ENCODE peak calls at places on chromosomes 12 and 14, in ten cellular contexts. E is mucosa of descending colon, M is cardiac muscle cell, H is HL-60, X is A549, O is K562, B is lower lobe of right lung, Z is thoracic aorta, A is left lung, J is suprapubic skin. G is an unnamed sample.

GRCh38 chr12:27185234-27186045 is 58.6 kb upstream of the STK38L start:
- DNase-seq in E (no peak), M (peak), H (no peak), X (no peak), O (no peak), B (no peak), Z (no peak), A (no peak), J (no peak), G (peak)

GRCh38 chr14:69368381-69368780 is 29.7 kb downstream of the ERH start:
- DNase-seq in E (no peak), M (no peak), H (no peak), X (no peak), O (no peak), B (no peak), Z (no peak), A (no peak), J (no peak), G (no peak)

GRCh38 chr12:30928356-30929264 is 2.1 kb downstream of the TSPAN11 start:
- DNase-seq in E (no peak), M (no peak), H (no peak), X (no peak), O (no peak), B (no peak), Z (no peak), A (no peak), J (peak), G (no peak)

GRCh38 chr14:50395448-50395847 is 1.2 kb downstream of the CDKL1 start:
- DNase-seq in E (peak), M (no peak), H (no peak), X (no peak), O (no peak), B (no peak), Z (no peak), A (no peak), J (no peak), G (no peak)

GRCh38 chr12:123905319-123905925 is 67.2 kb downstream of the CCDC92 start:
- DNase-seq in E (no peak), M (peak), H (peak), X (peak), O (peak), B (no peak), Z (peak), A (no peak), J (no peak), G (no peak)

GRCh38 chr12:49448858-49449257 is 81.6 kb downstream of the SPATS2 start:
- DNase-seq in E (no peak), M (no peak), H (no peak), X (no peak), O (no peak), B (no peak), Z (no peak), A (no peak), J (no peak), G (no peak)

GRCh38 chr12:49533331-49533730 is 5.5 kb upstream of the KCNH3 start:
- DNase-seq in E (no peak), M (no peak), H (no peak), X (no peak), O (no peak), B (no peak), Z (no peak), A (no peak), J (no peak), G (no peak)

GRCh38 chr14:99033951-99034350 is 238.0 kb downstream of the BCL11B start:
- DNase-seq in E (no peak), M (no peak), H (no peak), X (no peak), O (no peak), B (no peak), Z (no peak), A (no peak), J (no peak), G (no peak)

GRCh38 chr14:51079489-51079888 is 15.4 kb downstream of the TRIM9 start:
- DNase-seq in E (peak), M (no peak), H (no peak), X (no peak), O (no peak), B (no peak), Z (no peak), A (no peak), J (no peak), G (no peak)

GRCh38 chr14:75821828-75822521 is 159.8 kb downstream of the TGFB3 start:
- DNase-seq in E (peak), M (no peak), H (no peak), X (no peak), O (no peak), B (no peak), Z (no peak), A (no peak), J (no peak), G (no peak)

GRCh38 chr12:53378705-53379388 is 1.1 kb upstream of the SP1 start:
- DNase-seq in E (no peak), M (no peak), H (peak), X (no peak), O (no peak), B (peak), Z (no peak), A (no peak), J (no peak), G (no peak)

GRCh38 chr12:27969901-27970390 is 2.6 kb downstream of the PTHLH start:
- DNase-seq in E (peak), M (peak), H (no peak), X (peak), O (peak), B (peak), Z (no peak), A (peak), J (peak), G (peak)

GRCh38 chr12:120234643-120235368 is 30.7 kb downstream of the PXN start:
- DNase-seq in E (peak), M (peak), H (no peak), X (peak), O (peak), B (peak), Z (peak), A (peak), J (peak), G (no peak)

GRCh38 chr14:74495356-74495755 is 1.8 kb downstream of the ISCA2 start:
- DNase-seq in E (no peak), M (no peak), H (no peak), X (no peak), O (no peak), B (no peak), Z (no peak), A (no peak), J (no peak), G (no peak)

GRCh38 chr14:90897022-90897421 is 80.8 kb upstream of the TTC7B start:
- DNase-seq in E (peak), M (no peak), H (no peak), X (no peak), O (no peak), B (no peak), Z (no peak), A (no peak), J (no peak), G (no peak)

GRCh38 chr14:90903101-90903500 is 86.9 kb upstream of the TTC7B start:
- DNase-seq in E (no peak), M (peak), H (peak), X (peak), O (peak), B (no peak), Z (no peak), A (no peak), J (no peak), G (peak)

GRCh38 chr14:90905531-90905930 is 89.3 kb upstream of the TTC7B start:
- DNase-seq in E (no peak), M (no peak), H (no peak), X (no peak), O (no peak), B (no peak), Z (no peak), A (no peak), J (no peak), G (peak)

GRCh38 chr14:90900712-90901111 is 84.5 kb upstream of the TTC7B start:
- DNase-seq in E (no peak), M (peak), H (no peak), X (no peak), O (no peak), B (no peak), Z (no peak), A (no peak), J (no peak), G (no peak)
- TF ChIP-seq CTCF in E (no peak), M (peak), H (no peak), X (peak), O (no peak), B (no peak), Z (no peak), A (no peak), J (no peak), G (no peak)

DNA sequence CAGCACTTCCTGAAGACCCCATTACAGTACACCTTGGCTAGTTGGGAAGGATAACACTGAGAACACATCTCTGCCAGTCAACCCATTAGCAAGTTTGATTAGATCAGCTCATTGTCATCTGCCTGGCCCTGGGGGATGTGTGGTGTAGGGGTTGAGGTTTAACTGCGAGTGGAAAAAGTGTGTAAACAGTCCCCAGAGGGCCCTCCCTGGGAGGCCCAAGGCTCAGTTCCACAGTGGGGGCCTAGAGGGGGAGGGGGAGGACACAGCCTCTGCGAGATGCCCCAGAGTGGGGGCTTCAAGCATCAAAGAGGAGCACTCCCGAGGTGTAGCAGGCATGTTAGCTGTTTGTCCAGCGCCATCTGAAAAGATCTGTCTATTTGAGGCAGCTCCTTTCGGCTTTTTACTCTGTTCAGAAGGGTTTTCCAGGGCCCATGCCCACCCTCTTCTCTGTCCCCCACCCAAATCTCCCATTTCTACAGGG is 344 bp downstream of the LPAR5 start:
- DNase-seq in E (peak), M (no peak), H (no peak), X (no peak), O (no peak), B (no peak), Z (no peak), A (no peak), J (no peak), G (no peak)
- H3K4me3 ChIP-seq in E (no peak), M (no peak), H (no peak), X (no peak), O (peak), B (peak), Z (peak), A (no peak), J (peak), G (peak)

GRCh38 chr12:84497819-84498218 is 414.8 kb downstream of the SLC6A15 start:
- DNase-seq in E (no peak), M (peak), H (no peak), X (peak), O (no peak), B (no peak), Z (no peak), A (no peak), J (no peak), G (no peak)
- TF ChIP-seq CTCF in E (no peak), M (peak), H (no peak), X (peak), O (no peak), B (no peak), Z (no peak), A (no peak), J (no peak), G (no peak)

GRCh38 chr12:56682323-56682722 is 5.8 kb downstream of the PTGES3 start:
- DNase-seq in E (no peak), M (no peak), H (no peak), X (no peak), O (no peak), B (no peak), Z (no peak), A (no peak), J (no peak), G (no peak)

GRCh38 chr12:56687225-56688128 is 607 bp downstream of the PTGES3 start:
- DNase-seq in E (peak), M (peak), H (peak), X (peak), O (no peak), B (peak), Z (no peak), A (peak), J (peak), G (no peak)

GRCh38 chr12:56688846-56689113 is 696 bp upstream of the PTGES3 start:
- DNase-seq in E (no peak), M (no peak), H (no peak), X (no peak), O (peak), B (peak), Z (no peak), A (no peak), J (no peak), G (no peak)

GRCh38 chr12:56688129-56688845 is at the start of gene PTGES3:
- DNase-seq in E (peak), M (peak), H (peak), X (peak), O (peak), B (peak), Z (peak), A (peak), J (peak), G (peak)

GRCh38 chr12:56684745-56685369 is 3.2 kb downstream of the PTGES3 start:
- DNase-seq in E (no peak), M (no peak), H (no peak), X (peak), O (no peak), B (no peak), Z (no peak), A (no peak), J (peak), G (no peak)
- H3K4me3 ChIP-seq in E (peak), M (no peak), H (peak), X (peak), O (peak), B (peak), Z (peak), A (peak), J (peak), G (peak)